ENCODE peak calls at places on chromosomes 5 and 9, in seven cellular contexts. Y is HCT116, P is cardiac muscle cell, N is uterus, E is body of pancreas, X is neural progenitor cell, J is mesenchymal stem cell. U is an unnamed sample. For H3K9me3, the result is how much of the 10 kb centered on the place peaks cover.

GRCh38 chr5:142661143-142661542 is 24.7 kb downstream of the FGF1 start:
- DNase-seq in Y (no peak), P (no peak), N (no peak), E (no peak), X (no peak), J (no peak), U (no peak)

GRCh38 chr9:112861638-112862555 is 28.8 kb downstream of the SLC46A2 start:
- DNase-seq in Y (no peak), P (peak), N (no peak), E (no peak), X (no peak), J (peak), U (no peak)

GRCh38 chr5:25028994-25029393 is 384.2 kb upstream of the CDH10 start:
- DNase-seq in Y (no peak), P (no peak), N (no peak), E (peak), X (no peak), J (peak), U (no peak)

GRCh38 chr5:68661237-68661636 is 432.6 kb upstream of the SLC30A5 start:
- DNase-seq in Y (no peak), P (peak), N (no peak), E (peak), X (peak), J (peak), U (no peak)

GRCh38 chr5:40401965-40402364 is 277.8 kb upstream of the PTGER4 start:
- DNase-seq in Y (no peak), P (no peak), N (no peak), E (no peak), X (no peak), J (no peak), U (no peak)

GRCh38 chr5:135227064-135228022 is 171.7 kb downstream of the MACROH2A1 start:
- DNase-seq in Y (no peak), P (no peak), N (no peak), E (no peak), X (no peak), J (no peak), U (no peak)

GRCh38 chr5:124741711-124742496 is 4.5 kb downstream of the ZNF608 start:
- DNase-seq in Y (peak), P (peak), N (no peak), E (peak), X (peak), J (peak), U (no peak)

GRCh38 chr5:133829786-133830185 is 138.6 kb downstream of the C5orf15 start:
- DNase-seq in Y (no peak), P (no peak), N (no peak), E (no peak), X (no peak), J (no peak), U (no peak)

GRCh38 chr9:13705356-13705755 is 425.9 kb upstream of the MPDZ start:
- DNase-seq in Y (no peak), P (peak), N (no peak), E (no peak), X (no peak), J (peak), U (no peak)

GRCh38 chr5:77379558-77380061 is 112.5 kb downstream of the WDR41 start:
- DNase-seq in Y (no peak), P (no peak), N (no peak), E (no peak), X (no peak), J (no peak), U (no peak)

GRCh38 chr5:71882826-71883744 is 164.0 kb downstream of the CARTPT start:
- DNase-seq in Y (no peak), P (no peak), N (no peak), E (no peak), X (no peak), J (peak), U (no peak)

GRCh38 chr9:14351206-14351605 is 37.3 kb upstream of the NFIB start:
- DNase-seq in Y (no peak), P (no peak), N (no peak), E (no peak), X (no peak), J (no peak), U (peak)

GRCh38 chr9:38434833-38435232 is 10.6 kb upstream of the IGFBPL1 start:
- DNase-seq in Y (no peak), P (peak), N (no peak), E (no peak), X (no peak), J (no peak), U (no peak)

GRCh38 chr5:10588109-10588775 is 24.4 kb downstream of the ANKRD33B start:
- DNase-seq in Y (no peak), P (no peak), N (no peak), E (no peak), X (no peak), J (no peak), U (no peak)

GRCh38 chr9:104944356-104944755 is 16.4 kb upstream of the ABCA1 start:
- DNase-seq in Y (no peak), P (no peak), N (no peak), E (no peak), X (no peak), J (peak), U (no peak)

GRCh38 chr5:158847772-158848171 is 251.9 kb downstream of the EBF1 start:
- DNase-seq in Y (no peak), P (no peak), N (no peak), E (no peak), X (no peak), J (no peak), U (no peak)

GRCh38 chr5:124644138-124644537 is 102.3 kb downstream of the ZNF608 start:
- DNase-seq in Y (no peak), P (no peak), N (no peak), E (no peak), X (no peak), J (peak), U (no peak)

GRCh38 chr5:94731471-94731870 is 113.0 kb downstream of the SLF1 start:
- DNase-seq in Y (no peak), P (no peak), N (no peak), E (no peak), X (no peak), J (no peak), U (no peak)

GRCh38 chr9:125608488-125609224 is 98.4 kb downstream of the MAPKAP1 start:
- DNase-seq in Y (no peak), P (peak), N (no peak), E (no peak), X (peak), J (no peak), U (no peak)

GRCh38 chr9:112233769-112234168 is 58.7 kb upstream of the SUSD1 start:
- DNase-seq in Y (no peak), P (peak), N (no peak), E (no peak), X (no peak), J (peak), U (no peak)

GRCh38 chr5:167688731-167689130 is 602.7 kb upstream of the WWC1 start:
- DNase-seq in Y (no peak), P (no peak), N (no peak), E (no peak), X (no peak), J (peak), U (no peak)

GRCh38 chr5:95730730-95731570 is at the start of gene RHOBTB3:
- DNase-seq in Y (peak), P (peak), N (peak), E (peak), X (peak), J (peak), U (peak)

GRCh38 chr9:137406876-137407589 is 15.9 kb downstream of the EXD3 start:
- DNase-seq in Y (no peak), P (peak), N (no peak), E (peak), X (peak), J (peak), U (peak)

GRCh38 chr9:70259512-70259802 is 679 bp downstream of the SMC5 start:
- DNase-seq in Y (no peak), P (no peak), N (no peak), E (no peak), X (peak), J (no peak), U (no peak)

GRCh38 chr9:6355728-6356127 is 27.6 kb downstream of the TPD52L3 start:
- DNase-seq in Y (no peak), P (peak), N (no peak), E (no peak), X (no peak), J (peak), U (no peak)

GRCh38 chr5:1937590-1937989 is 54.9 kb upstream of the IRX4 start:
- DNase-seq in Y (no peak), P (no peak), N (no peak), E (no peak), X (no peak), J (no peak), U (no peak)

DNA sequence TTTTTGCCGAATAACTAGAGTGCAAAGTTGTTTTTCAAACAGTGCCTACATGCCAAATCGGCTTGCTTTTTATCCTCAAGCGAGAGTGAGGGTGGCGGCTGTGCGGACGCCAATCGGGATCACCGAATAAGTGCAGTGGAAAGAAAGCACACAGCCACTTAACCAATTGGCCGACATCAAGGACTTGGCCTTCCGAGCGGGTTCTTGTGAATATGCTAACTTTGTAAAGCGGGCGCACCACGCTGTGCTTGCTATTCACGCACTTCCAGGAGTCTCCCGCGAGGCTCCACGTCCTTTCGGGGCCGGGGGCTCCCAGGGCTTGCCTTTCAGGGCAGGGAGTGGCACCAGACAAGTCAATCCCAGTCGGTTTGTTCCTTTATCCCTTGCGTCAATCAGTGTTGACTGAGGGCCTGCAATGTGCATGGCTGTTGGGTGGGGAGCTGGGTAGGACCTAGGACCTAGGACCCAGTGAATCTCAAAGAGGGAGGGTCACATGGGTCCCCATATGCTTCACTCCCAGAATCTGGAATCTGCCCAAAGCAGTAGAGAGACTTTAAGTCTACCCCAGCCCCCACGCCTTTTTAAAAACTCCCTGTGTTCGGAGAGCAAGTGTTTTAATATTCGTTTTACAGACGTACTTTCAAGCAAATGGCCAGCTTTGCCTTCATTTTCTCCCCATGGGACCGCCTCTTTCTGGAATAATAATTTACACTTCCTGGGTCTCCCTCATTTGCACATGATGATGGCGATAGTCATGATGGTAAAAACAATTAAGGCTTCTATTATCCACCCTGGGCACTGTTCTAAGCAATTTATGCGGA is 2.0 kb upstream of the GCNT4 start:
- DNase-seq in Y (no peak), P (peak), N (peak), E (peak), X (peak), J (no peak), U (peak)
- H3K27ac ChIP-seq in Y (no peak), P (no peak), N (peak), E (peak), X (no peak), J (peak), U (peak)

DNA sequence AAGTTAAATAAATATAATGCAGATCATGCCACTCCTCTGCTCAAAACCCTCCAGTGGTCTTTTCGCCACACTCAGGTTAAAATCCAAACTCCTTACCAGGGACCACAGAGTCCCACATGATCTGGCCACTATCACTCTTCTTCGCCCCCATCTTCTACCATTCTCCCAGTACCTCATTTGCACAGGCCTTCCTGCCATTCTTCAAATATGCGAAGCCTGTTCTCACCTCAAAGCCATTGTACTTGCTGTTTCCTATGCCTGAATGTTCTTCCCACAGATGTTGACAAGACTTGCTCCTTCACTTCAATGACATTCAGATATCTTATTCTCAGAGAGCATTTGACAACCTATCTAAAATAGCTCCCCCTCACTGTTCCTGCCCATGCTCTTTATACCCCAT is 10.9 kb downstream of the TEX10 start:
- DNase-seq in Y (no peak), P (no peak), N (no peak), E (no peak), X (no peak), J (no peak), U (no peak)
- H3K4me3 ChIP-seq in Y (no peak), P (no peak), N (no peak), E (no peak), X (no peak), J (no peak), U (no peak)

GRCh38 chr9:546235-546634 is 295.3 kb upstream of the DMRT1 start:
- DNase-seq in Y (no peak), P (peak), N (no peak), E (no peak), X (no peak), J (no peak), U (no peak)
- H3K9me3 ChIP-seq in Y (under half), P (under half), N (under half), E (under half), X (under half), J (under half), U (under half)

GRCh38 chr9:129350143-129350935 is 172.3 kb upstream of the IER5L start:
- DNase-seq in Y (no peak), P (no peak), N (no peak), E (no peak), X (no peak), J (no peak), U (no peak)
- H3K27ac ChIP-seq in Y (no peak), P (no peak), N (peak), E (no peak), X (no peak), J (no peak), U (no peak)

DNA sequence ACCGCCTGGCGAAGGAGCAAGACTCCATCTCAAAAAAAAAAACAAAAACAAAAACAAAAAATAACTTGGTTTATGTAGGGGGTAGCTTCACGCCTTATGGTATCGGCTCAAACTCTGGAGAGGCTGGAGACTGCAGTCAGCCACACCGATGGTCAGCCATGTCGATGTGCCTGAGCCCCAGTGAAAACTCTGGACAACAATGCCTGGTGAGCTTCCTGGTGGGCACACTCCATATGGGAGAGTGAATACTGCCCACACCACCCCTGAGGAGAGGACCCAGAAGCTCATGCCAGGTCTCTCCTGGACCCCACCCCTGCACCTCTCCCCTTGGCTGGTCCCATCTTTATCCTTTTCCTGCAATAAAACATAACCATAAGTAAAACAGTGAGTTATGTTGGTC is 19.6 kb downstream of the IPPK start:
- DNase-seq in Y (no peak), P (no peak), N (peak), E (no peak), X (no peak), J (no peak), U (no peak)
- H3K4me3 ChIP-seq in Y (no peak), P (no peak), N (no peak), E (no peak), X (no peak), J (no peak), U (no peak)

GRCh38 chr5:56377573-56377972 is 144.4 kb upstream of the ANKRD55 start:
- DNase-seq in Y (no peak), P (peak), N (no peak), E (no peak), X (no peak), J (no peak), U (no peak)
- H3K9me3 ChIP-seq in Y (under half), P (under half), N (under half), E (under half), X (under half), J (under half), U (under half)

GRCh38 chr5:36708996-36709395 is 102.6 kb downstream of the SLC1A3 start:
- DNase-seq in Y (no peak), P (no peak), N (no peak), E (no peak), X (no peak), J (no peak), U (no peak)
- H3K27ac ChIP-seq in Y (no peak), P (no peak), N (no peak), E (no peak), X (no peak), J (no peak), U (no peak)

DNA sequence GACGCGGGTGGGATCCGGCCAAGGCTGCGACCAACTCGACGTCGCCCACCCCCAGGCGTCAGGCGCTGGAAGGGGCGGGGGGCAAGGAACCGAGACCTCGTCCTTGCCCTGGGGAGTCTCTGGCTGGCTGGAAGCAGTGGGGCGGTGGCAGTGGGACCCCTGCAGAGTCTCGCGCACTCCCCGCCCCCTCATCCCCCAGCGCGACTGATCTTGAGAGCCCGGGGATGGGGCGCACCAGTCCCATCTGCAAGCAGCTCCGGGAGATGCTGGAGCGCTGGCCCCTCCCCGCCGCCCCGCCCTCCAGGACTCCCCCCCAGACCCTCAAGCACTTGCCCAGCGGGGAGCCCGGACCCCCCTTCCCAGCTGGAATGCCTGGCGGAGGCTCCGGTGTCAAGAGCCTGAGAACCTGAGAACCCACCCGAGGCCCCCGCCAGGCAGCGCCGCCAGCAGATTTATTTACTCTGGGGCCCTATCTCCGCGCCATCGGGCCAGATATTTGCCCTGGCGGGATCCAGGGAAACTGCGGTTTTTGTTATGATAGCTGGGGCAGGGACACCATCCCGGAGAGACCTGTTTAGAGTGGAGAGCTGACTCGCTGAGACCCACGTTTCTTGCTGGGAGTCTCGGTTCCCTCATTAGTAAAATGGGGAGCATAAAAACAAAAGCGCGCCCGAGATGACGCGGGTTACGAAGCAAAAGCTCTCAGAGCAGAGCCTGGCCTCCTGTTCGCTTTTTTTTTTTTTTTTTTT is 1.2 kb downstream of the PRRT1B start:
- DNase-seq in Y (no peak), P (peak), N (no peak), E (peak), X (no peak), J (peak), U (no peak)
- H3K4me3 ChIP-seq in Y (no peak), P (peak), N (peak), E (peak), X (no peak), J (peak), U (no peak)

DNA sequence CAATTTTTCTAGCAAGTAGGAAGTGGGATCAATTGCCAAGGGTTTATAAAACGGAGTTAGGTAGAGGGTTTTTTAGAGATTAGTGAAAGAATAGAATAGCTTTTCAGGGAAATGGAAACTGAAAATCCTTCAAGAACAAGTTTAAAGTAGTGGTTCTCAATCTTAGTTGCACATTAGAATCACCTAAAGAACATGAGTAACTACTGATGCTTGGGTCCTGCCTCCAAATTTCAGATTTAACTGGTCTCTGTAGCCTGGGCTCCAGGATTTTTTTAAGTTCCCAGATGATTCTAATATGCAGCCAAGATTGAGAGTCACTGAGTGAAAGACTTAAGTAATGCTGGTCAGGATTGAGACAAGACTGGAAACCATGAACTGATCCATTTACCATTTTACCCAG is 20.5 kb downstream of the ELOVL7 start:
- DNase-seq in Y (no peak), P (no peak), N (no peak), E (no peak), X (no peak), J (no peak), U (no peak)
- H3K9me3 ChIP-seq in Y (under half), P (under half), N (under half), E (under half), X (under half), J (under half), U (under half)

GRCh38 chr5:119031047-119031886 is 39.6 kb upstream of the DMXL1 start:
- DNase-seq in Y (no peak), P (no peak), N (no peak), E (no peak), X (no peak), J (no peak), U (no peak)
- H3K27ac ChIP-seq in Y (no peak), P (no peak), N (no peak), E (no peak), X (no peak), J (no peak), U (no peak)